ENCODE peak calls at places on chromosomes 12 and 14, in seven cellular contexts. A is lower leg skin; X is stimulated activated CD4-positive, alpha-beta T cell treated with anti-CD3 and anti-CD28 coated beads, TNF-alpha, amount 100 ng/mL, for 48 hours; Z is NCI-H1105; L is activated T-cell treated with anti-CD3 and anti-CD28 coated beads, Interleukin-2, amount 50 U/mL, for 72 hours; E is T-helper 9 cell; D is SK-N-MC. M is an unnamed sample.

GRCh38 chr12:49784756-49785409 is 43.3 kb downstream of the NCKAP5L start:
- DNase-seq in A (no peak), X (no peak), Z (no peak), L (no peak), E (no peak), D (no peak), M (no peak)

GRCh38 chr12:12210983-12211382 is 55.9 kb downstream of the LRP6 start:
- DNase-seq in A (no peak), X (no peak), Z (no peak), L (peak; percentile 52), E (peak; percentile 3), D (no peak), M (no peak)

GRCh38 chr12:27382126-27382795 is 49.6 kb downstream of the BMAL2 start:
- DNase-seq in A (no peak), X (no peak), Z (no peak), L (no peak), E (no peak), D (no peak), M (no peak)

GRCh38 chr12:95118138-95118787 is 44.8 kb upstream of the NR2C1 start:
- DNase-seq in A (no peak), X (no peak), Z (no peak), L (no peak), E (no peak), D (no peak), M (no peak)

GRCh38 chr14:69376439-69376838 is 21.7 kb downstream of the ERH start:
- DNase-seq in A (no peak), X (no peak), Z (no peak), L (no peak), E (no peak), D (no peak), M (no peak)

GRCh38 chr12:114018669-114019068 is 52.5 kb upstream of the RBM19 start:
- DNase-seq in A (no peak), X (no peak), Z (no peak), L (no peak), E (no peak), D (no peak), M (no peak)

GRCh38 chr14:61322011-61322798 is 826 bp downstream of the PRKCH start:
- DNase-seq in A (peak; percentile 94), X (no peak), Z (no peak), L (peak; percentile 36), E (peak; percentile 38), D (no peak), M (peak; percentile 70)

GRCh38 chr14:70641548-70642312 is at the start of gene TTC9:
- DNase-seq in A (no peak), X (no peak), Z (peak; percentile 38), L (peak; percentile 45), E (peak; percentile 43), D (no peak), M (no peak)

GRCh38 chr14:50943943-50944646 is at the start of gene PYGL:
- DNase-seq in A (peak; percentile 93), X (no peak), Z (no peak), L (peak; percentile 52), E (no peak), D (no peak), M (peak; percentile 76)

GRCh38 chr12:57341275-57341990 is 89.4 kb downstream of the R3HDM2 start:
- DNase-seq in A (no peak), X (no peak), Z (no peak), L (no peak), E (no peak), D (no peak), M (no peak)

GRCh38 chr12:130768120-130768519 is 52.0 kb upstream of the RIMBP2 start:
- DNase-seq in A (no peak), X (no peak), Z (no peak), L (peak; percentile 32), E (no peak), D (no peak), M (no peak)

GRCh38 chr14:103194256-103195045 is 71.2 kb downstream of the TNFAIP2 start:
- DNase-seq in A (peak; percentile 68), X (no peak), Z (no peak), L (no peak), E (no peak), D (no peak), M (peak; percentile 46)

GRCh38 chr12:3453947-3454675 is 36.9 kb upstream of the PRMT8 start:
- DNase-seq in A (no peak), X (no peak), Z (no peak), L (no peak), E (no peak), D (no peak), M (peak; percentile 47)

GRCh38 chr14:80549141-80549540 is 337.8 kb upstream of the DIO2 start:
- DNase-seq in A (no peak), X (no peak), Z (no peak), L (no peak), E (no peak), D (no peak), M (no peak)

GRCh38 chr12:78556651-78557050 is 307.9 kb upstream of the SYT1 start:
- DNase-seq in A (no peak), X (no peak), Z (no peak), L (no peak), E (no peak), D (no peak), M (no peak)

M was measured in tibial artery.